ENCODE peak calls at places on chromosome 14, in five cellular contexts. D is transverse colon, I is AG09309, O is WTC11, A is fibroblast of mammary gland. K is an unnamed sample.

GRCh38 chr14:59755388-59755787 is 115.2 kb downstream of the RTN1 start:
- DNase-seq in A (no peak), O (no peak), D (no peak), I (no peak), K (no peak)

GRCh38 chr14:68893566-68893965 is 85.5 kb downstream of the ACTN1 start:
- DNase-seq in I (no peak), O (no peak), A (no peak), D (no peak), K (no peak)

GRCh38 chr14:64701660-64702059 is 2.6 kb upstream of the PLEKHG3 start:
- DNase-seq in A (no peak), O (no peak), I (no peak), D (no peak), K (no peak)

GRCh38 chr14:85191986-85192385 is 338.0 kb upstream of the FLRT2 start:
- DNase-seq in D (no peak), I (no peak), O (no peak), A (no peak), K (no peak)

GRCh38 chr14:75985618-75986438 is at the start of gene IFT43:
- DNase-seq in O (peak; percentile 85), I (no peak), D (peak; percentile 94), A (peak; percentile 71), K (peak; percentile 96)

GRCh38 chr14:37320106-37320505 is 122.4 kb downstream of the MIPOL1 start:
- DNase-seq in I (no peak), O (no peak), A (peak; percentile 7), D (no peak), K (no peak)

GRCh38 chr14:59389936-59390335 is 75.2 kb downstream of the GPR135 start:
- DNase-seq in I (no peak), O (no peak), A (no peak), D (no peak), K (no peak)

GRCh38 chr14:44699391-44699790 is 192.3 kb upstream of the FSCB start:
- DNase-seq in O (no peak), I (no peak), A (no peak), D (no peak), K (no peak)

GRCh38 chr14:70886421-70887206 is 20.6 kb upstream of the PCNX1 start:
- DNase-seq in I (no peak), A (no peak), O (no peak), D (peak; percentile 63), K (no peak)

GRCh38 chr14:21704340-21704737 is 30.7 kb upstream of the OR4E1 start:
- DNase-seq in I (no peak), A (no peak), O (no peak), D (no peak), K (peak; percentile 24)

GRCh38 chr14:39320318-39320717 is 86.6 kb downstream of the MIA2 start:
- DNase-seq in A (no peak), O (no peak), I (no peak), D (no peak), K (no peak)

GRCh38 chr14:81509321-81509720 is 24.3 kb downstream of the SEL1L start:
- DNase-seq in O (no peak), D (no peak), I (no peak), A (no peak), K (no peak)

GRCh38 chr14:35879141-35879648 is 53.1 kb downstream of the BRMS1L start:
- DNase-seq in D (no peak), A (peak; percentile 54), I (no peak), O (no peak), K (no peak)

GRCh38 chr14:95547626-95548327 is 12.9 kb downstream of the GLRX5 start:
- DNase-seq in I (no peak), O (no peak), D (no peak), A (peak; percentile 29), K (no peak)

GRCh38 chr14:59363545-59364226 is 101.5 kb downstream of the GPR135 start:
- DNase-seq in A (peak; percentile 40), D (no peak), I (no peak), O (no peak), K (no peak)

GRCh38 chr14:24416932-24417619 is 12.4 kb downstream of the CBLN3 start:
- DNase-seq in D (no peak), O (no peak), A (no peak), I (no peak), K (no peak)

GRCh38 chr14:55458800-55459577 is 18.6 kb upstream of the TBPL2 start:
- DNase-seq in A (peak; percentile 64), D (no peak), I (no peak), O (no peak), K (no peak)

GRCh38 chr14:60116181-60116580 is 24.5 kb downstream of the PCNX4 start:
- DNase-seq in A (no peak), O (no peak), I (no peak), D (no peak), K (no peak)

GRCh38 chr14:85402546-85403162 is 127.3 kb upstream of the FLRT2 start:
- DNase-seq in O (no peak), I (no peak), A (no peak), D (no peak), K (no peak)

GRCh38 chr14:88181072-88181471 is 142.0 kb downstream of the KCNK10 start:
- DNase-seq in D (no peak), O (no peak), A (no peak), I (no peak), K (no peak)

GRCh38 chr14:22333408-22334274 is 255.4 kb downstream of the DAD1 start:
- DNase-seq in D (peak; percentile 15), I (no peak), O (no peak), A (peak; percentile 89), K (peak; percentile 34)

GRCh38 chr14:96497087-96497486 is 5.1 kb upstream of the PAPOLA start:
- DNase-seq in I (no peak), D (no peak), A (no peak), O (no peak), K (no peak)

GRCh38 chr14:79098324-79098723 is 928.2 kb downstream of the NRXN3 start:
- DNase-seq in I (no peak), O (no peak), D (no peak), A (no peak), K (no peak)

GRCh38 chr14:80491131-80491530 is 279.8 kb upstream of the DIO2 start:
- DNase-seq in I (peak; percentile 54), O (peak; percentile 20), A (peak; percentile 63), D (peak; percentile 27), K (peak; percentile 48)

GRCh38 chr14:77979666-77980351 is 179.9 kb downstream of the ADCK1 start:
- DNase-seq in A (peak; percentile 64), D (no peak), I (peak; percentile 28), O (peak; percentile 62), K (no peak)

GRCh38 chr14:73785336-73785833 is 66.2 kb upstream of the PTGR2 start:
- DNase-seq in A (peak; percentile 92), D (peak; percentile 49), I (no peak), O (no peak), K (peak; percentile 65)

GRCh38 chr14:61329478-61330051 is 8.2 kb downstream of the PRKCH start:
- DNase-seq in I (no peak), O (no peak), A (no peak), D (no peak), K (no peak)

GRCh38 chr14:99034711-99035171 is 237.3 kb downstream of the BCL11B start:
- DNase-seq in I (no peak), O (peak; percentile 74), A (no peak), D (no peak), K (no peak)
- TF ChIP-seq CTCF in I (no peak), O (peak; percentile 42), A (no peak), D (no peak), K (no peak)

GRCh38 chr14:103103461-103104388 is 9.2 kb downstream of the EXOC3L4 start:
- DNase-seq in A (peak; percentile 40), I (no peak), O (peak; percentile 46), D (peak; percentile 84), K (peak; percentile 87)

GRCh38 chr14:103104654-103105511 is 10.4 kb downstream of the EXOC3L4 start:
- DNase-seq in I (no peak), O (peak; percentile 85), D (peak; percentile 78), A (peak; percentile 40), K (peak; percentile 82)

GRCh38 chr14:103104389-103104653 is 9.8 kb downstream of the EXOC3L4 start:
- DNase-seq in D (no peak), A (no peak), O (no peak), I (no peak), K (no peak)

GRCh38 chr14:103107455-103107854 is 12.9 kb downstream of the EXOC3L4 start:
- DNase-seq in I (no peak), A (no peak), O (no peak), D (no peak), K (no peak)

GRCh38 chr14:103105580-103106168 is 11.1 kb downstream of the EXOC3L4 start:
- DNase-seq in I (no peak), D (peak; percentile 66), O (no peak), A (no peak), K (peak; percentile 56)
- TF ChIP-seq CTCF in I (no peak), D (no peak), O (no peak), A (no peak), K (no peak)

GRCh38 chr14:90383126-90383730 is 13.6 kb upstream of the CALM1 start:
- DNase-seq in I (peak; percentile 99), A (peak; percentile 100), O (peak; percentile 99), D (peak; percentile 100), K (peak; percentile 99)
- TF ChIP-seq CTCF in I (no peak), A (no peak), O (no peak), D (no peak), K (no peak)

DNA sequence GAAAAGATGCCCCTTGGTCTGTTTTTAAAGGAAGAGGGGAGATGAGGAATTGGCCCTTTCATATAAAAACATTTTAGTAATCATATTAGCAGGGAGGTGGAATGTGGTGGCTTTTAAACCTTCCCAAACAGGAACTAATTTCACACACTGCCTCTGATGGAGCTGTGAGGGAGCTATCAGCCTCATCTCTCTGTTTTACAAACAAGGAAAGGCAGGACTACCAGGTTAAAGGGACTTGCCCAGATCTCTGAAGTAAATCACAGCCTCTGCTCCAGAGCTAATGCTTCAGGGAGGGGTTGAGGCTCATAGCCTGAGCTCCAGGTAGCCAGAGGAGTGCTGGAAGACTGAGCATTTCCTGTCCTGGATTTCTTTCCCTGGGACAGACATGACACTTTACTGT is 1.1 kb upstream of the BMP4 start:
- DNase-seq in A (no peak), I (no peak), D (no peak), O (no peak), K (no peak)
- TF ChIP-seq CTCF in A (no peak), I (no peak), D (no peak), O (no peak), K (no peak)

DNA sequence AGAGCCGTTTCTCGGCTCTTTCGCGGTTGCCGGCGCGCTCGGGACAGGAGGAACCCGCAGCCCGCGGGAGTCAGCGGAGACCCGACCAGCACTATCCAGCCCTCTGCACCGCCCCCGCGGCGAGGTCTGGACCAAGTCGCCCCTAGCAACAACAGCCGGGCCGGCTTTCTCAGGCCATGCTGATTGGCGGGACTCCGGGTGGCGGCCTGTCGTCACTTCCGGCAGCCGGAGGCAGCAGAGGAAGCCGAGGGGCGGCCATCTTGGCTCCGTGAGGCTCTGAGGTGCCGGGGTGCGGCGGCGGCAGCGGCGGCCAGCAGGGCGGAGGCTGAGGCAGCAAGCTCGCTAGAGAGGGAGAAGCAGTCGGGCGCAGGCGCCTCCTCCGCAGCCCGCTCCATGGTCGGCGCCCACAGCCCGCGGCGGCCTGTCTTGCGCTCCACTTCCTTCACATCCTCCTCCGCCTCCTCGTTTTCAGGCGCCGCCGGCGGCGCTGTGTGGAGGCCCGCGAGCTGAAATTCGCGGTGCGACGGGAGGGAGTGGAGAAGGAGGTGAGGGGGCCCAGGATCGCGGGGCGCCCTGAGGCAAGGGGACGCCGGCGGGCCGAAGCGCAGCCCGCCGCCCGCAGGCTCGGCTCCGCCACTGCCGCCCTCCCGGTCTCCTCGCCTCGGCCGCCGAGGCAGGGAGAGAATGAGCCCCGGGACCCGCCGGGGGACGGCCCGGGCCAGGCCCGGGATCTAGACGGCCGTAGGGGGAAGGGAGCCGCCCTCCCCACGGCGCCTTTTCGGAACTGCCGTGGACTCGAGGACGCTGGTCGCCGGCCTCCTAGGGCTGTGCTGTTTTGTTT is at the start of gene MARK3:
- DNase-seq in D (peak; percentile 98), I (peak; percentile 75), O (peak; percentile 98), A (peak; percentile 95), K (peak; percentile 97)
- TF ChIP-seq CTCF in D (peak; percentile 35), I (no peak), O (no peak), A (no peak), K (no peak)

K was measured in colonic mucosa.